ENCODE peak calls at places on chromosomes 3 and 15, in six cellular contexts. G is nucleus accumbens, M is H4, K is SHP77, U is fibroblast of the aortic adventitia, B is SK-MEL-5. H is an unnamed sample.

GRCh38 chr3:160023476-160023875 is 34.8 kb downstream of the IL12A start:
- DNase-seq in M (no peak), K (no peak), B (no peak), G (no peak), U (no peak), H (no peak)

GRCh38 chr3:53103566-53104296 is 26.5 kb downstream of the RFT1 start:
- DNase-seq in U (no peak), G (no peak), M (no peak), B (no peak), K (no peak), H (no peak)

GRCh38 chr15:87547470-87548181 is 708.9 kb downstream of the NTRK3 start:
- DNase-seq in K (no peak), M (no peak), U (peak; percentile 97), B (no peak), G (no peak), H (no peak)

GRCh38 chr3:135694142-135694541 is 271.4 kb upstream of the PPP2R3A start:
- DNase-seq in U (no peak), G (no peak), K (no peak), M (no peak), B (no peak), H (no peak)

GRCh38 chr15:78988361-78988911 is 43.6 kb upstream of the CTSH start:
- DNase-seq in G (peak; percentile 15), U (peak; percentile 99), M (peak; percentile 97), K (no peak), B (peak; percentile 99), H (peak; percentile 99)

GRCh38 chr3:72702997-72703396 is 145.2 kb downstream of the SHQ1 start:
- DNase-seq in B (no peak), M (no peak), G (no peak), K (no peak), U (no peak), H (no peak)

GRCh38 chr3:123535580-123535979 is 49.3 kb downstream of the HACD2 start:
- DNase-seq in M (no peak), K (no peak), G (no peak), U (peak; percentile 38), B (no peak), H (no peak)

GRCh38 chr3:14847613-14848541 is 29.1 kb downstream of the FGD5 start:
- DNase-seq in K (no peak), B (no peak), G (no peak), M (peak; percentile 77), U (no peak), H (no peak)

GRCh38 chr15:62934236-62934971 is 108.1 kb upstream of the TPM1 start:
- DNase-seq in U (no peak), M (no peak), G (no peak), B (no peak), K (no peak), H (no peak)

GRCh38 chr3:45704544-45704943 is 15.3 kb downstream of the SACM1L start:
- DNase-seq in G (no peak), B (peak; percentile 77), U (no peak), K (no peak), M (no peak), H (no peak)

GRCh38 chr15:91776104-91776503 is 77.4 kb upstream of the SLCO3A1 start:
- DNase-seq in B (no peak), M (no peak), K (no peak), U (no peak), G (no peak), H (no peak)

GRCh38 chr3:21620511-21621395 is 130.3 kb downstream of the ZNF385D start:
- DNase-seq in K (no peak), M (no peak), G (no peak), U (no peak), B (no peak), H (no peak)

GRCh38 chr15:48963524-48964113 is at the start of gene SHC4:
- DNase-seq in B (peak; percentile 83), M (peak; percentile 74), K (peak; percentile 68), G (peak; percentile 58), U (peak; percentile 88), H (no peak)

GRCh38 chr3:97256060-97256459 is 441.7 kb downstream of the EPHA6 start:
- DNase-seq in U (no peak), G (no peak), K (no peak), B (no peak), M (no peak), H (no peak)

GRCh38 chr3:154926721-154927120 is 153.4 kb upstream of the MME start:
- DNase-seq in M (peak; percentile 14), K (no peak), G (no peak), U (no peak), B (no peak), H (no peak)

GRCh38 chr3:114929971-114930732 is 216.9 kb downstream of the ZBTB20 start:
- DNase-seq in U (no peak), M (no peak), K (no peak), B (no peak), G (no peak), H (no peak)

GRCh38 chr3:119669906-119670570 is 7.2 kb downstream of the COX17 start:
- DNase-seq in G (no peak), M (no peak), K (no peak), U (peak; percentile 15), B (no peak), H (no peak)

GRCh38 chr15:74988007-74988800 is 7.2 kb upstream of the SCAMP5 start:
- DNase-seq in K (peak; percentile 73), G (no peak), U (peak; percentile 45), B (peak; percentile 59), M (peak; percentile 54), H (peak; percentile 29)

GRCh38 chr3:53139833-53140574 is 9.8 kb upstream of the RFT1 start:
- DNase-seq in B (no peak), M (no peak), U (peak; percentile 62), K (no peak), G (no peak), H (no peak)

GRCh38 chr15:70512772-70513362 is 250.5 kb downstream of the UACA start:
- DNase-seq in M (peak; percentile 78), K (peak; percentile 35), B (peak; percentile 85), U (peak; percentile 44), G (no peak), H (no peak)

GRCh38 chr15:29805043-29805707 is 17.1 kb downstream of the TJP1 start:
- DNase-seq in U (peak; percentile 92), G (peak; percentile 39), K (no peak), M (peak; percentile 69), B (peak; percentile 94), H (no peak)